ENCODE peak calls at places on chromosomes 3 and 15, in six cellular contexts. Y, M, I, X, K and B are unnamed samples.

GRCh38 chr3:128072454-128073184 is 20.4 kb downstream of the SEC61A1 start:
- DNase-seq in X (peak), I (no peak), Y (no peak), K (no peak), M (no peak), B (no peak)

GRCh38 chr3:83934208-83935150 is 1024.3 kb upstream of the CADM2 start:
- DNase-seq in I (peak), K (no peak), X (no peak), Y (no peak), M (no peak), B (no peak)

GRCh38 chr3:169668957-169669681 is 5.6 kb upstream of the MECOM start:
- DNase-seq in I (peak), M (peak), K (peak), X (peak), Y (peak), B (peak)

GRCh38 chr3:56680054-56680453 is 3.0 kb downstream of the TASOR start:
- DNase-seq in Y (no peak), M (no peak), X (no peak), I (no peak), K (no peak), B (no peak)

GRCh38 chr15:96354731-96355560 is 24.4 kb downstream of the NR2F2 start:
- DNase-seq in M (no peak), Y (peak), X (no peak), K (peak), I (peak), B (peak)

GRCh38 chr15:84868037-84868880 is 16.2 kb upstream of the SLC28A1 start:
- DNase-seq in I (no peak), M (no peak), Y (no peak), X (no peak), K (no peak), B (no peak)

GRCh38 chr15:94582368-94582767 is 351.0 kb downstream of the MCTP2 start:
- DNase-seq in Y (no peak), I (no peak), M (peak), K (no peak), X (no peak), B (peak)

GRCh38 chr3:57151021-57151449 is 14.1 kb downstream of the IL17RD start:
- DNase-seq in M (no peak), K (no peak), I (peak), Y (no peak), X (no peak), B (no peak)

GRCh38 chr3:48414376-48415250 is 15.3 kb downstream of the PLXNB1 start:
- DNase-seq in X (peak), M (no peak), Y (no peak), K (peak), I (no peak), B (no peak)

GRCh38 chr3:52248165-52248541 is 2.6 kb downstream of the PPM1M start:
- DNase-seq in M (peak), X (peak), I (no peak), K (peak), Y (peak), B (no peak)

GRCh38 chr3:111069974-111070751 is 1.5 kb upstream of the NECTIN3 start:
- DNase-seq in X (no peak), Y (peak), I (peak), M (peak), K (no peak), B (peak)

GRCh38 chr15:68652141-68652540 is 73.3 kb downstream of the CORO2B start:
- DNase-seq in M (no peak), I (no peak), Y (no peak), K (no peak), X (peak), B (no peak)

GRCh38 chr3:88203537-88204143 is 53.9 kb downstream of the C3orf38 start:
- DNase-seq in Y (peak), M (peak), I (peak), K (peak), X (no peak), B (peak)

GRCh38 chr15:40957581-40958051 is 4.3 kb downstream of the CHAC1 start:
- DNase-seq in K (peak), I (no peak), M (peak), Y (no peak), X (no peak), B (no peak)

GRCh38 chr3:33417051-33417673 is 23.0 kb downstream of the UBP1 start:
- DNase-seq in K (no peak), M (no peak), X (no peak), I (peak), Y (no peak), B (no peak)

GRCh38 chr15:89132611-89133242 is 44.5 kb downstream of the ABHD2 start:
- DNase-seq in M (peak), K (no peak), Y (no peak), X (no peak), I (no peak), B (no peak)

GRCh38 chr15:35013370-35013769 is 25.3 kb upstream of the ZNF770 start:
- DNase-seq in K (no peak), Y (no peak), I (no peak), M (no peak), X (no peak), B (no peak)

GRCh38 chr3:20458994-20459736 is 273.2 kb upstream of the SGO1 start:
- DNase-seq in X (no peak), I (peak), K (peak), Y (no peak), M (no peak), B (no peak)

GRCh38 chr3:48820626-48821324 is 26.9 kb downstream of the PRKAR2A start:
- DNase-seq in X (no peak), K (no peak), Y (no peak), M (peak), I (peak), B (peak)

GRCh38 chr3:129439381-129439816 is 349 bp downstream of the MBD4 start:
- DNase-seq in M (peak), Y (peak), K (peak), X (peak), I (no peak), B (peak)

GRCh38 chr15:95635666-95636065 is 694.8 kb upstream of the NR2F2 start:
- DNase-seq in K (peak), Y (no peak), I (no peak), X (no peak), M (no peak), B (no peak)

GRCh38 chr3:95511915-95512314 is 1302.5 kb upstream of the EPHA6 start:
- DNase-seq in K (no peak), Y (no peak), X (no peak), I (no peak), M (no peak), B (peak)
- TF ChIP-seq CTCF in K (no peak), Y (no peak), X (no peak), I (no peak), M (no peak), B (peak)

DNA sequence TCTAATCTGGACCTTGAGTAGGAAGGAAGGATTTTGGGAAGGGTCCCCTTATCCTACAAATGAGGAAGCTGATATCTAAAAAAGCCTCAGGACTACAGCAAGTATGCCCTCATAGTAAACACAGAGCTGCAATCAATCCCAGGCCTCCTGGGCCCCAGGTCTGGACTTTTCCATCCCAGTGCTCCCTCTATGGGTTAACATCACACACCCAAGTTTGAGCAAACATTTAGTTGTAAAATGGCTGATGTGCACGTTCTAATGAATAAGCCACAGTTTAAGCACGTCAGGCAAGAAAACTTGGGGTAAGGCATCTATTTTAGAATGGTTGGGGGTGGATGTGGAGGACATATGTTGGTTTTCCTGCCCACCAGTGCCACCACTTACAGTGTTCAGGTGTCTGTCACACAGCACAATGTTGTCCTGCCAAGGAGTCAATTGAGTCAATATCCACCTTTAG is 44.3 kb upstream of the UBE2E1 start:
- DNase-seq in Y (no peak), I (peak), K (peak), M (peak), X (no peak), B (peak)
- TF ChIP-seq CTCF in Y (no peak), I (peak), K (peak), M (no peak), X (peak), B (peak)

GRCh38 chr3:42270561-42270960 is 4.6 kb upstream of the CCK start:
- DNase-seq in M (no peak), Y (no peak), X (no peak), K (no peak), I (no peak), B (no peak)
- TF ChIP-seq CTCF in M (no peak), Y (no peak), X (no peak), K (no peak), I (no peak), B (no peak)

GRCh38 chr3:21484323-21485154 is 266.5 kb downstream of the ZNF385D start:
- DNase-seq in X (no peak), I (peak), K (peak), M (peak), Y (peak), B (peak)
- TF ChIP-seq CTCF in X (peak), I (peak), K (peak), M (peak), Y (peak), B (peak)

GRCh38 chr15:66587749-66588148 is 22.0 kb upstream of the LCTL start:
- DNase-seq in M (no peak), K (no peak), I (no peak), X (no peak), Y (no peak), B (no peak)

GRCh38 chr15:66587020-66587419 is 21.2 kb upstream of the LCTL start:
- DNase-seq in I (no peak), Y (no peak), X (no peak), M (no peak), K (no peak), B (no peak)

GRCh38 chr15:66590435-66590834 is 24.6 kb upstream of the LCTL start:
- DNase-seq in K (peak), M (no peak), X (no peak), Y (no peak), I (no peak), B (no peak)

GRCh38 chr15:66588971-66589370 is 23.2 kb upstream of the LCTL start:
- DNase-seq in M (no peak), I (no peak), Y (no peak), X (no peak), K (peak), B (no peak)

GRCh38 chr15:66588537-66588936 is 22.7 kb upstream of the LCTL start:
- DNase-seq in I (no peak), K (no peak), Y (no peak), X (no peak), M (no peak), B (no peak)
- TF ChIP-seq CTCF in I (no peak), K (peak), Y (no peak), X (no peak), M (no peak), B (no peak)

DNA sequence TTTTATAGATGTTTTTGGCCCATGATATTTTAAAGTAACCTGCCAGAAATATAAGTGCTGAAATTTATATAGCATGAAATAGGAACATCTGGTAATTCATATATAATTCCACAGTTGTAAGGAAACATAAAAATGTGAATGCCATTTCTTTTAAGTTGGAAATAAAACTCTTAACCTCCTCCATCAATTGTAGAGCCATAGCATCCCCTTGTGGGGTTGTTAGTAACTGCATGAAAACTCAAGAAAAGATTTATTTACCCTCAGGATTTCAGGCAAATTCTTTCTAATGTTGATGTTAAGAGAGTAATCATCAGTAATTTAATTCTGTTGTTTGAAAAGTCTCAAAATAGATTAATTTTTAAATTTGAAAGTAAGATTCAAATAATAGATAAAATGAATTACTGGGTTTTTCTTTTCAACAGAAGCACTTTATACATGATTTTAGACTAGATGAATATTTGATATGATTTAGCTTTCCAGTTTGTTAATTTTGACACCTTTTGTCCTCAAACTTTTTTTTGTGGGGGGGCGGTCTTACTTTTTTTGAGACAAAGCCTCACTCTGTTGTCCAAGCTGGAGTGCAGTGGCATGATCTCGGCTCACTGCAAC is 74.7 kb downstream of the RASA2 start:
- DNase-seq in K (peak), M (peak), X (no peak), I (peak), Y (peak), B (peak)
- TF ChIP-seq CTCF in K (peak), M (peak), X (peak), I (peak), Y (peak), B (peak)